ENCODE peak calls at places on chromosomes 5 and 9, in five cellular contexts. E is trophoblast cell, U is H1, Y is mesenchymal stem cell, O is neuronal stem cell. B is an unnamed sample. For H3K4me1, the result is how much of the 10 kb centered on the place peaks cover.

GRCh38 chr9:94799578-94800264 is 73.2 kb downstream of the AOPEP start:
- DNase-seq in O (no peak), Y (peak), U (no peak), E (peak), B (no peak)

GRCh38 chr5:136769900-136770684 is 404.7 kb upstream of the TRPC7 start:
- DNase-seq in E (peak), O (peak), Y (peak), U (peak), B (peak)

GRCh38 chr9:137619240-137620090 is 660 bp downstream of the EHMT1 start:
- DNase-seq in O (no peak), E (peak), U (no peak), Y (peak), B (no peak)

GRCh38 chr5:116370149-116370548 is 204.5 kb downstream of the SEMA6A start:
- DNase-seq in E (no peak), Y (no peak), U (no peak), O (no peak), B (no peak)

GRCh38 chr9:12604154-12604825 is 88.9 kb upstream of the TYRP1 start:
- DNase-seq in Y (peak), O (no peak), U (no peak), E (no peak), B (no peak)

GRCh38 chr5:139272471-139273321 is 20.8 kb upstream of the MATR3 start:
- DNase-seq in U (no peak), O (no peak), Y (peak), E (no peak), B (no peak)

GRCh38 chr9:125994066-125994943 is 247.1 kb downstream of the PBX3 start:
- DNase-seq in O (no peak), Y (no peak), U (no peak), E (no peak), B (no peak)

GRCh38 chr9:81103597-81104471 is 585.5 kb downstream of the TLE1 start:
- DNase-seq in Y (no peak), U (no peak), E (peak), O (no peak), B (no peak)

GRCh38 chr5:87156631-87157030 is 111.1 kb upstream of the RASA1 start:
- DNase-seq in Y (no peak), U (no peak), O (no peak), E (peak), B (no peak)

GRCh38 chr5:5104550-5104949 is 35.6 kb upstream of the ADAMTS16 start:
- DNase-seq in Y (no peak), U (no peak), E (no peak), O (no peak), B (no peak)

GRCh38 chr5:117614408-117614807 is 1039.8 kb upstream of the SEMA6A start:
- DNase-seq in E (no peak), Y (no peak), O (no peak), U (no peak), B (no peak)

GRCh38 chr5:59648949-59649921 is 244.3 kb downstream of the PDE4D start:
- DNase-seq in Y (peak), O (no peak), E (peak), U (no peak), B (no peak)

GRCh38 chr5:32505718-32506117 is 61.2 kb upstream of the ZFR start:
- DNase-seq in U (no peak), E (no peak), Y (peak), O (no peak), B (no peak)

GRCh38 chr5:180860273-180860886 is 696 bp downstream of the ZFP62 start:
- DNase-seq in Y (peak), U (peak), E (peak), O (no peak), B (peak)

GRCh38 chr9:34929506-34930102 is 28.5 kb upstream of the PHF24 start:
- DNase-seq in U (peak), O (peak), Y (peak), E (peak), B (peak)

GRCh38 chr9:1235650-1236401 is 185.7 kb downstream of the DMRT2 start:
- DNase-seq in U (no peak), Y (no peak), O (no peak), E (peak), B (no peak)

GRCh38 chr5:11048760-11049159 is 287.7 kb upstream of the DAP start:
- DNase-seq in E (no peak), Y (no peak), U (no peak), O (no peak), B (no peak)

DNA sequence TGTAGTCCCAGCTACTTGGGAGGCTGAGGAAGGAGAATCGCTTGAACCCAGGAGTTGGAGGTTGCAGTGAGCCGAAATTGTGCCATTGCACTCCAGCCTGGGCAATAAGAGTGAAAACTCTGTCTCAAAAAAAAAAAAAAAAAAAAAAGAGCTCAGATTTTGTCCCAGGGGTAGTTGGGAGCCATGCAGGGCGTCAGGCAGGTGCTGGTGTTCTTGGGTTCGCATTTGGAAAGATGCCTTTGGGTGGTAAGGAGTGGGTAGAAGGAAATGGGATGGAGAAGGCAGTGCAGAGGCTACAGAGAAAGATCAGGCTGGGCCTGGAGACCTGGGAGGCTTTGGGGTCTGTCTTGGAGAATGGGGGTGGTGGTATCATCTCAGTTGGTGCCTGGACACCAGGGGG is 23.9 kb downstream of the ADGRD2 start:
- DNase-seq in U (no peak), O (no peak), E (no peak), Y (no peak), B (no peak)
- H2BK12ac ChIP-seq in U (no peak), O (no peak), E (no peak), Y (no peak), B (no peak)

GRCh38 chr9:131270171-131271015 is 5.9 kb downstream of the FAM78A start:
- DNase-seq in O (no peak), U (no peak), E (peak), Y (no peak), B (peak)

GRCh38 chr9:131273791-131274673 is 2.3 kb downstream of the FAM78A start:
- DNase-seq in U (no peak), O (no peak), Y (no peak), E (no peak), B (no peak)

GRCh38 chr9:131272212-131272611 is 4.1 kb downstream of the FAM78A start:
- DNase-seq in O (no peak), Y (no peak), U (no peak), E (no peak), B (no peak)

GRCh38 chr9:131273146-131273545 is 3.2 kb downstream of the FAM78A start:
- DNase-seq in O (no peak), E (peak), U (no peak), Y (no peak), B (peak)

DNA sequence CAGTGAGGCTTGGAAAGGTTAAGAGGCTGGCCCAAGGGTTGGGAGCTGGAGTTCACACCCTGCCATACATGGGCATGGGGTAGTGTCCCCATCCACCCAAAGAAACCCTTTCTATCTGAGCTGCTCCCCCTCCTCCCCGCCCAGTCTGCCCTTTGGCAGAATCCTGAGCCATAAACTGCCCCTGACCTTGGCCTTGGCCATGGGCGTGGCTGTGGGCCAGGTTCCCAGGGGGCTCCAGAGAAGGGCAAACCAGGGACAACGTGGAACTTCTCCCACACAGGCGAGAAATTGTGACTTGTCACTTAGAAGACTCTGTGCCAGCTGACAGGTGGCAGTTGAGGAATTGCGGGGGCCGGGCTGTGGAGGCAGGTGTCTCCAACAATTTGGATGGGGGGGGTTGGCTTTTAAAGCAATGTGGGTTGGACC is 4.8 kb downstream of the FAM78A start:
- DNase-seq in U (no peak), Y (no peak), O (no peak), E (no peak), B (no peak)
- H3K4me1 ChIP-seq in U (under half), Y (under half), O (under half), E (under half), B (under half)

DNA sequence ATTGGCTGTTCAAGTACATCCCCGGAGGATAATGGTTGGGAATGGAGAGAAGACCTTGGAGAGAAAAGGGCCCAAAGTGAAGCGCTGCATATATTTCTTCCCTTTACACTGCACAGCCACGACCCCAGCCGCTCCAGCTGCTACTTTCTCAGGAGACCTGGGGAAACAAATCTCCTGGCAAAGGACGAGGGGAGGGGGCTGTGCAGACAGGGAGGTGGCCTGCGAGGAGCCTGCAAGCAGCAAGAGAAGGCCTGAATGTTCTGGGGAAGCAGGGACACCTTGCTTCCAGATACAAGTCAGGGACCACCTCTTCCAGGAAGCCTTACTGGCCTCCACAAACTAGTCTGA is 739 bp upstream of the PDLIM4 start:
- DNase-seq in E (no peak), Y (no peak), O (no peak), U (no peak), B (no peak)
- H2BK12ac ChIP-seq in E (peak), Y (no peak), O (no peak), U (peak), B (no peak)

DNA sequence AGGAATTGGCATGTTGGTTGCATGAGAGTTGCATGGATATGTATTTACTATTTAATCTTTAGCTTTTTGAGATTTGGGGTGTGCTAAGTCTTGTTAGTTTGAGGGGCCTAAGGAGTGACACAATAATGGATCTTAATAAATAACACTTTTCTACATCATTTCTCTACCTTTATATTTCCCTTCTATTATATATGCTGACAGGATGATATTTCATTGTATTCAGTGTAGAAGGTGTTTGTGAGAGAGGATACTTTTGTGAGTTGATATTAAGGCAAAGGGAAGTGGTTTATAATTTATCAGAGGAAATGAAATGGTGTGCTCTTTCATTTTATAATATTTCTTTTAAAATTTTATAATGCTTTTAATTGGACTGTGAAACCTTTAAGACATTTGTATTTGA is 55.0 kb downstream of the PIK3R1 start:
- DNase-seq in E (no peak), O (no peak), Y (no peak), U (no peak), B (no peak)
- H3K4me1 ChIP-seq in E (under half), O (under half), Y (under half), U (under half), B (under half)

GRCh38 chr5:61731267-61731945 is 399.3 kb downstream of the ZSWIM6 start:
- DNase-seq in U (no peak), Y (no peak), O (no peak), E (no peak), B (no peak)

GRCh38 chr5:61734001-61734400 is 401.9 kb downstream of the ZSWIM6 start:
- DNase-seq in E (no peak), U (no peak), O (no peak), Y (no peak), B (no peak)

GRCh38 chr5:61732796-61733195 is 400.7 kb downstream of the ZSWIM6 start:
- DNase-seq in E (no peak), Y (no peak), U (no peak), O (no peak), B (no peak)

GRCh38 chr5:61732376-61732775 is 400.3 kb downstream of the ZSWIM6 start:
- DNase-seq in O (no peak), E (no peak), U (no peak), Y (no peak), B (no peak)

GRCh38 chr5:61731946-61732314 is 399.9 kb downstream of the ZSWIM6 start:
- DNase-seq in U (no peak), O (no peak), E (no peak), Y (no peak), B (no peak)
- H2BK12ac ChIP-seq in U (no peak), O (no peak), E (no peak), Y (no peak), B (no peak)

GRCh38 chr9:111961575-111961974 is 65.0 kb downstream of the UGCG start:
- DNase-seq in E (no peak), U (no peak), O (no peak), Y (peak), B (no peak)
- H3K4me1 ChIP-seq in E (under half), U (under half), O (under half), Y (under half), B (under half)

DNA sequence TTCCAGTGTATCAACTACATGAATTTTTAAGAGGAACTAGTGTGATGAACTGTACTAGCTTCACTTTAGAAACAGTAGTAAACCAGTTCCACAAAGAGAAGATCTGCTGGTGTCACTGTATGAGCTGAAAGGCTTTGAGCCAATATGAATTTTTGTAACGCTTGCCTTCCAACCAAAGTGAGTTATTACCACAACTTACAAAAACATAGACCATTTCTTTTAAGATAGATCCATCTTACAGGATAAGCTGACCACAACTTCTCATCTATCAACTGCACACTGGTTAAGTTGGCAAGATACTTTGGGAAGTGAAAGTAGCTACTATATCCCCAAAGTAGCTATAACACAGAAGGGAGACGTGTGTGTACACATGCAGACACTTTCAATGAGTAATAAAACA is 849.6 kb upstream of the DMAC1 start:
- DNase-seq in U (no peak), Y (peak), O (no peak), E (no peak), B (no peak)
- H2BK12ac ChIP-seq in U (no peak), Y (no peak), O (no peak), E (no peak), B (no peak)

GRCh38 chr9:128098017-128098935 is 29.3 kb downstream of the PTGES2 start:
- DNase-seq in U (peak), Y (peak), O (peak), E (peak), B (peak)
- H3K4me1 ChIP-seq in U (under half), Y (under half), O (under half), E (under half), B (under half)

GRCh38 chr5:135133698-135134515 is 99.9 kb upstream of the PITX1 start:
- DNase-seq in E (peak), Y (no peak), O (no peak), U (no peak), B (no peak)
- H2BK12ac ChIP-seq in E (no peak), Y (peak), O (no peak), U (no peak), B (no peak)